ENCODE peak calls at places on chromosomes 2 and 18, in six cellular contexts. Z, M, Q, Y, E and F are unnamed samples.

GRCh38 chr2:45027051-45027450 is 17.8 kb upstream of the SIX2 start:
- DNase-seq in Q (peak; percentile 21), Z (no peak), M (no peak), Y (no peak), E (no peak), F (no peak)

GRCh38 chr2:51410351-51410750 is 378.4 kb upstream of the NRXN1 start:
- DNase-seq in E (no peak), Z (no peak), M (no peak), Q (no peak), Y (no peak), F (no peak)

GRCh38 chr2:129759186-129760010 is 220.1 kb upstream of the RAB6C start:
- DNase-seq in Y (no peak), E (no peak), Q (peak; percentile 13), M (no peak), Z (no peak), F (no peak)

GRCh38 chr2:112636605-112637288 is 9.0 kb upstream of the SLC20A1 start:
- DNase-seq in Q (no peak), Z (peak; percentile 73), Y (no peak), E (no peak), M (peak; percentile 22), F (peak; percentile 7)

GRCh38 chr18:6414118-6414722 is 491 bp downstream of the L3MBTL4 start:
- DNase-seq in Q (peak; percentile 82), E (no peak), M (no peak), Y (peak; percentile 72), Z (peak; percentile 86), F (peak; percentile 78)

GRCh38 chr2:68287580-68288441 is 31.9 kb downstream of the CNRIP1 start:
- DNase-seq in Q (no peak), M (no peak), Y (no peak), Z (peak; percentile 46), E (peak; percentile 3), F (peak; percentile 32)

GRCh38 chr2:179239194-179239593 is 25.4 kb downstream of the SESTD1 start:
- DNase-seq in E (peak; percentile 39), Q (no peak), M (no peak), Z (peak; percentile 62), Y (no peak), F (no peak)

GRCh38 chr2:240462704-240463273 is 27.3 kb downstream of the GPC1 start:
- DNase-seq in Y (no peak), Z (no peak), E (no peak), Q (no peak), M (no peak), F (peak; percentile 1)

GRCh38 chr18:55430026-55430425 is 158.0 kb downstream of the TCF4 start:
- DNase-seq in Z (no peak), Y (no peak), Q (no peak), E (peak; percentile 64), M (no peak), F (no peak)

GRCh38 chr2:149613712-149614111 is 26.1 kb upstream of the MMADHC start:
- DNase-seq in Y (no peak), M (no peak), Q (no peak), Z (no peak), E (no peak), F (no peak)

GRCh38 chr2:119283873-119284331 is 60.3 kb downstream of the STEAP3 start:
- DNase-seq in E (no peak), M (no peak), Q (peak; percentile 31), Z (no peak), Y (peak; percentile 85), F (peak; percentile 75)

GRCh38 chr2:164928101-164928673 is 27.1 kb downstream of the SLC38A11 start:
- DNase-seq in Y (no peak), Q (no peak), M (no peak), E (no peak), Z (no peak), F (no peak)

GRCh38 chr18:1995041-1995612 is 576.2 kb downstream of the METTL4 start:
- DNase-seq in Y (no peak), Z (no peak), E (no peak), M (no peak), Q (no peak), F (no peak)

GRCh38 chr2:98757904-98758421 is 27.0 kb upstream of the MGAT4A start:
- DNase-seq in E (peak; percentile 98), Z (no peak), Q (no peak), M (peak; percentile 93), Y (peak; percentile 79), F (peak; percentile 50)

GRCh38 chr18:524496-524895 is 24.0 kb upstream of the COLEC12 start:
- DNase-seq in Z (no peak), Q (peak; percentile 29), Y (no peak), M (no peak), E (peak; percentile 61), F (no peak)

GRCh38 chr2:72027426-72028161 is 120.1 kb downstream of the CYP26B1 start:
- DNase-seq in Q (peak; percentile 54), M (no peak), Y (peak; percentile 43), E (no peak), Z (no peak), F (no peak)

GRCh38 chr18:48940854-48941531 is 9.8 kb downstream of the SMAD7 start:
- DNase-seq in E (peak; percentile 58), M (no peak), Q (no peak), Z (peak; percentile 93), Y (no peak), F (no peak)

GRCh38 chr2:188776634-188777033 is 197.5 kb upstream of the COL3A1 start:
- DNase-seq in E (no peak), Z (no peak), Q (no peak), Y (no peak), M (no peak), F (no peak)

GRCh38 chr2:174787485-174788205 is 23.4 kb upstream of the CHRNA1 start:
- DNase-seq in Y (no peak), Z (no peak), M (no peak), E (peak; percentile 30), Q (peak; percentile 79), F (no peak)

GRCh38 chr18:37564796-37565137 is 831 bp downstream of the CELF4 start:
- DNase-seq in Y (no peak), Z (no peak), Q (peak; percentile 95), E (peak; percentile 19), M (no peak), F (peak; percentile 63)

GRCh38 chr18:74990563-74991081 is 218.3 kb downstream of the PTGR3 start:
- DNase-seq in M (no peak), E (peak; percentile 50), Y (no peak), Z (no peak), Q (no peak), F (no peak)

GRCh38 chr2:224453892-224454291 is 52.0 kb upstream of the FAM124B start:
- DNase-seq in E (no peak), Z (no peak), M (no peak), Q (no peak), Y (no peak), F (no peak)
- TF ChIP-seq CTCF in E (no peak), Z (no peak), M (no peak), Q (no peak), Y (no peak), F (no peak)

GRCh38 chr2:95143838-95144237 is 15.8 kb downstream of the ZNF514 start:
- DNase-seq in M (no peak), Z (no peak), Y (no peak), Q (no peak), E (no peak), F (no peak)

DNA sequence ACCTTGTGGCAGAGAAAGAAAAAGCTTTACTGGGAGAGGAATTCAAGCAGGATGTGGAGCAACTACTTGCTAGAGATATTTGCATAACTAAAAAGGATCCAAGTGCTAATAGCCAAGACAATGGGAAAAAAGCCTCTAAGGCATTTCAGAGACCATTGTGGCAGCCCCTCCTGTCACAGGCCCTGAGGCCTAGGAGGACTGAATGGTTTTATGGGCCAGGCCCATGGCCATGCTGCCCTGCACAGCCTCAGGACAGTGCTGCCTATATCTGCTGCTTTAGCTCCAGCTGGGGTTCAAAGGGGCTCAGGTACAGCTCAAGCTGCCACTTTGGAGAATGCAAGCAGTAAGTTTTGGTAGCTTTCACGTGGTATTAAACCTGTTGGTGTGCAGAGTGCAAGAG is 17.1 kb upstream of the MRPS5 start:
- DNase-seq in M (no peak), Q (no peak), Y (no peak), E (no peak), Z (no peak), F (no peak)
- H3K9me3 ChIP-seq in M (peaks cover 15% of the 10 kb centered on the region), Q (peaks cover 79% of the 10 kb centered on the region), Y (peaks cover 51% of the 10 kb centered on the region), E (no peaks in the 10 kb centered on the region), Z (no peaks in the 10 kb centered on the region), F (peaks cover 28% of the 10 kb centered on the region)

DNA sequence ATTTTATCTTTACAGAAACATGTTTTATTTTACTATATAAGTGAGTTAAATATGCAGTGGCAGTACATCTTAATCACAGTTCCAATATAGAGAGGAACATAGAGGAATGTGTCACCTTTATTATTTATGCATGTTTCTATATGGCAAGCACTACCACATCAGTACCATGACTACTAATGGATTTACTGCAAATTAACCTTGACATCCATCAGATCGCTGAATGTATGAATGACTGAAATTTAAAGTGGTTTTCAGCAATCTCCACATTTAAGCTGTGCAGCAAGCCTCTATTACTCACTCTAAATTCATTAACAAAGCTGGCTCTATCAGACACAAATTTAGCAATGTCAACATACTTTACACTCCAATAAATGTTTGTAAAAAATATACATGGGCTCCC is 790.6 kb downstream of the NRXN1 start:
- DNase-seq in M (no peak), Y (no peak), Z (no peak), E (no peak), Q (no peak), F (no peak)
- H3K4me3 ChIP-seq in M (no peak overlapping the region), Y (no peak overlapping the region), Z (no peak overlapping the region), E (no peak overlapping the region), Q (no peak overlapping the region), F (no peak overlapping the region)

DNA sequence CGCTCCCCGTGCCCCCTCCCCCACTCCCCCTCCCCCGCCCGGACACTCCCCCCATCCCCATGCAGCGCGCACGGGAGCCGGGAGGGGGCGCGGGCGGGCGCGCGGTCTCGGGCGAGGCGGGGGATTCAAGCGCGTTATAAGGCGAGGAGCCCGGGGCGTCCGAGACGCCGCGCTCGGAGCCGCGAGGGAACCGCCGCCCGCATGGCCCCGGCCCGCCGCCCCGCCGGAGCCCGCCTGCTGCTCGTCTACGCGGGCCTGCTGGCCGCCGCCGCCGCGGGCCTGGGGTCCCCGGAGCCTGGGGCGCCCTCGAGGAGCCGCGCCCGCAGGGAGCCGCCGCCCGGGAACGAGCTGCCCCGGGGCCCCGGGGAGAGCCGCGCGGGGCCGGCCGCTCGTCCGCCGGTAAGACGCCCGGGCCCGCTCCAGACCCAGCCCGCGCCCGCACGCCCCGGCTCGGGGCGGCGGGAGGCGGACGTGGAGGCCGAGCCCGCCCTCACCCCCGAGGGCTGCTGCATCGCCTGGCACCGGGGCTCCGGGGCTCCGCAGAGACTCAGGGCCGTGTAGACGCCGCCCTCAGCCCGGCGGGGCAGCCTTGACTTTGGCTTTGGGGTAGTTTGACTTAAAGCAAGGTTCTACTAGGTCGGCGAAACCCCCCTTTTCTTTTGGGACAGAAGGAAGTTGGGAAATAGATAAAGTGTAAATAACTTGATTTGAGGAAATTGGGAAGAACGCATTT is at the start of gene ERFE:
- DNase-seq in M (peak; percentile 70), E (no peak), Y (no peak), Q (peak; percentile 89), Z (peak; percentile 56), F (no peak)
- TF ChIP-seq CTCF in M (no peak), E (peak; percentile 47), Y (no peak), Q (peak; percentile 75), Z (no peak), F (peak; percentile 39)

DNA sequence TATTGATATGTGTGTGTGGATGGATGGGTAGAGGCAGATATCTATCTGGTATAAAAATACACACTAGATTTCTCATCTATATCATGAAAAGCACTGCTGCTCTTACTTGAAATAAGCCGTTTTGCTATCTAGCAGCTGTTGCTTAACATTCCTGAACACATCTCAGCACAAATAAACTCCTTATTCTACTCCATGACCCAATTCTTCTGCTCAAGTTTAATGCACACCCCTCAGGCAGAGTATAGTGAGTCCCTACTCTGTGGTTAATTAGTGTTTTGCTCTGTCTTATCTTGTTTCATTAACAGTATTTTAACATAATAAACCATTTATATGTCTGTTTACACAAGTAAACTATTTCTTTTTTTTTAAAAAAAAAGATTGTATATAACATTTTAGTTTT is 134.2 kb downstream of the CBLN2 start:
- DNase-seq in Y (no peak), E (no peak), Q (no peak), Z (no peak), M (no peak), F (no peak)
- H3K9me3 ChIP-seq in Y (no peaks in the 10 kb centered on the region), E (no peaks in the 10 kb centered on the region), Q (peaks cover 51% of the 10 kb centered on the region), Z (no peaks in the 10 kb centered on the region), M (no peaks in the 10 kb centered on the region), F (no peaks in the 10 kb centered on the region)